ENCODE peak calls at places on chromosomes 7 and 10, in seven cellular contexts. M, V, O, D, I, J and H are unnamed samples.

GRCh38 chr7:96075510-96076349 is 246.2 kb downstream of the SLC25A13 start:
- DNase-seq in M (peak; percentile 64), V (peak; percentile 71), O (peak; percentile 73), D (peak; percentile 27), I (peak; percentile 47), J (peak; percentile 65), H (no peak)

GRCh38 chr7:75889223-75889825 is 10.5 kb downstream of the RHBDD2 start:
- DNase-seq in M (no peak), V (no peak), O (no peak), D (no peak), I (no peak), J (no peak), H (no peak)

GRCh38 chr10:70381491-70382421 is 669 bp downstream of the LRRC20 start:
- DNase-seq in M (no peak), V (peak; percentile 61), O (peak; percentile 75), D (peak; percentile 19), I (peak; percentile 52), J (peak; percentile 20), H (no peak)

GRCh38 chr10:125048101-125048864 is 106.4 kb downstream of the ZRANB1 start:
- DNase-seq in M (peak; percentile 75), V (peak; percentile 85), O (peak; percentile 93), D (peak; percentile 70), I (peak; percentile 88), J (peak; percentile 90), H (peak; percentile 48)

GRCh38 chr10:111119637-111120036 is 42.8 kb downstream of the ADRA2A start:
- DNase-seq in M (no peak), V (no peak), O (no peak), D (no peak), I (no peak), J (no peak), H (no peak)

GRCh38 chr10:128437786-128438350 is 311.6 kb upstream of the MKI67 start:
- DNase-seq in M (no peak), V (no peak), O (no peak), D (no peak), I (no peak), J (no peak), H (no peak)

GRCh38 chr10:1854271-1854670 is 116.9 kb upstream of the ADARB2 start:
- DNase-seq in M (no peak), V (no peak), O (no peak), D (no peak), I (no peak), J (no peak), H (no peak)

GRCh38 chr10:50417906-50418697 is 166.8 kb upstream of the ASAH2 start:
- DNase-seq in M (peak; percentile 63), V (peak; percentile 66), O (peak; percentile 88), D (peak; percentile 15), I (peak; percentile 55), J (peak; percentile 90), H (peak; percentile 20)

GRCh38 chr7:81845628-81846259 is 75.9 kb upstream of the HGF start:
- DNase-seq in M (peak; percentile 9), V (no peak), O (no peak), D (no peak), I (no peak), J (peak; percentile 24), H (no peak)

GRCh38 chr10:132163278-132163765 is 23.4 kb upstream of the DPYSL4 start:
- DNase-seq in M (no peak), V (peak; percentile 84), O (peak; percentile 61), D (peak; percentile 69), I (peak; percentile 66), J (no peak), H (peak; percentile 35)

GRCh38 chr10:74929197-74929596 is 102.8 kb downstream of the KAT6B start:
- DNase-seq in M (no peak), V (no peak), O (no peak), D (no peak), I (no peak), J (peak; percentile 78), H (no peak)

GRCh38 chr7:12386237-12386839 is 17.3 kb downstream of the VWDE start:
- DNase-seq in M (no peak), V (no peak), O (no peak), D (no peak), I (no peak), J (no peak), H (no peak)

GRCh38 chr7:98877692-98878364 is 504 bp upstream of the TRRAP start:
- DNase-seq in M (no peak), V (no peak), O (no peak), D (no peak), I (no peak), J (no peak), H (no peak)

GRCh38 chr10:99085358-99085757 is 150.3 kb downstream of the HPSE2 start:
- DNase-seq in M (no peak), V (no peak), O (no peak), D (no peak), I (no peak), J (no peak), H (no peak)

GRCh38 chr10:132341017-132341416 is 9.0 kb downstream of the LRRC27 start:
- DNase-seq in M (no peak), V (no peak), O (no peak), D (no peak), I (no peak), J (no peak), H (no peak)

GRCh38 chr10:27188897-27189296 is 33.7 kb downstream of the MASTL start:
- DNase-seq in M (no peak), V (no peak), O (no peak), D (no peak), I (no peak), J (no peak), H (no peak)

GRCh38 chr7:51121945-51122425 is 194.6 kb downstream of the COBL start:
- DNase-seq in M (peak; percentile 22), V (peak; percentile 15), O (no peak), D (no peak), I (no peak), J (no peak), H (no peak)

GRCh38 chr7:157007470-157008066 is 2.9 kb downstream of the MNX1 start:
- DNase-seq in M (no peak), V (no peak), O (no peak), D (no peak), I (peak; percentile 51), J (no peak), H (no peak)

GRCh38 chr7:416761-417624 is 102.7 kb downstream of the PDGFA start:
- DNase-seq in M (no peak), V (no peak), O (peak; percentile 62), D (no peak), I (no peak), J (no peak), H (no peak)

GRCh38 chr7:150329331-150330106 is 6.2 kb upstream of the ACTR3C start:
- DNase-seq in M (peak; percentile 38), V (no peak), O (no peak), D (no peak), I (no peak), J (no peak), H (no peak)

GRCh38 chr7:2802504-2803341 is 41.4 kb downstream of the GNA12 start:
- DNase-seq in M (no peak), V (no peak), O (no peak), D (no peak), I (no peak), J (peak; percentile 81), H (no peak)

GRCh38 chr7:7861211-7861633 is 107.4 kb upstream of the GLCCI1 start:
- DNase-seq in M (no peak), V (no peak), O (no peak), D (no peak), I (no peak), J (peak; percentile 81), H (no peak)

GRCh38 chr7:3039787-3040186 is 3.9 kb downstream of the CARD11 start:
- DNase-seq in M (no peak), V (no peak), O (no peak), D (no peak), I (no peak), J (no peak), H (no peak)

GRCh38 chr10:124649209-124649608 is 95.0 kb downstream of the FAM53B start:
- DNase-seq in M (peak; percentile 83), V (no peak), O (no peak), D (no peak), I (no peak), J (no peak), H (no peak)

GRCh38 chr10:27155073-27155754 is at the start of gene MASTL:
- DNase-seq in M (peak; percentile 93), V (peak; percentile 97), O (peak; percentile 96), D (peak; percentile 88), I (peak; percentile 93), J (peak; percentile 94), H (peak; percentile 76)

GRCh38 chr10:79203833-79204232 is 135.1 kb downstream of the ZMIZ1 start:
- DNase-seq in M (no peak), V (no peak), O (no peak), D (no peak), I (no peak), J (no peak), H (no peak)

GRCh38 chr10:96705134-96705533 is 15.2 kb downstream of the PIK3AP1 start:
- DNase-seq in M (no peak), V (no peak), O (no peak), D (no peak), I (no peak), J (no peak), H (no peak)

GRCh38 chr10:58970160-58970915 is 206.1 kb upstream of the PHYHIPL start:
- DNase-seq in M (no peak), V (no peak), O (no peak), D (no peak), I (no peak), J (no peak), H (no peak)

GRCh38 chr7:140316165-140316661 is 82.1 kb downstream of the SLC37A3 start:
- DNase-seq in M (peak; percentile 88), V (peak; percentile 55), O (peak; percentile 70), D (peak; percentile 12), I (peak; percentile 49), J (peak; percentile 62), H (no peak)

GRCh38 chr10:78964952-78965633 is 103.7 kb upstream of the ZMIZ1 start:
- DNase-seq in M (peak; percentile 75), V (no peak), O (peak; percentile 69), D (no peak), I (no peak), J (peak; percentile 57), H (peak; percentile 52)

GRCh38 chr7:106193661-106194060 is 81.5 kb upstream of the SYPL1 start:
- DNase-seq in M (no peak), V (no peak), O (no peak), D (no peak), I (no peak), J (no peak), H (no peak)